ENCODE peak calls at places on chromosome 19, in four cellular contexts. O, B, V and R are unnamed samples.

GRCh38 chr19:41437944-41438574 is 1.7 kb downstream of the DMAC2 start:
- DNase-seq in O (no peak), V (no peak), B (no peak), R (no peak)

GRCh38 chr19:42427313-42427712 is at the start of gene LIPE:
- DNase-seq in V (no peak), B (no peak), O (no peak), R (no peak)

GRCh38 chr19:2084993-2085720 is 11.0 kb downstream of the MOB3A start:
- DNase-seq in V (peak; percentile 91), O (no peak), B (peak; percentile 94), R (no peak)

GRCh38 chr19:42459926-42460325 is 17.2 kb upstream of the CXCL17 start:
- DNase-seq in V (no peak), B (no peak), O (no peak), R (no peak)

GRCh38 chr19:17220207-17220758 is 5.1 kb downstream of the USE1 start:
- DNase-seq in O (peak; percentile 61), B (no peak), V (no peak), R (no peak)

GRCh38 chr19:51368366-51369282 is at the start of gene CLDND2:
- DNase-seq in O (no peak), V (no peak), B (no peak), R (no peak)

GRCh38 chr19:51702103-51702753 is 9.1 kb downstream of the SPACA6 start:
- DNase-seq in O (peak; percentile 87), V (peak; percentile 89), B (no peak), R (no peak)

GRCh38 chr19:45305421-45305820 is 17.3 kb downstream of the CKM start:
- DNase-seq in O (no peak), B (no peak), V (no peak), R (no peak)

GRCh38 chr19:30156646-30157045 is 214.6 kb downstream of the URI1 start:
- DNase-seq in B (no peak), V (no peak), O (no peak), R (no peak)

GRCh38 chr19:2225415-2226050 is 10.6 kb downstream of the PLEKHJ1 start:
- DNase-seq in O (no peak), B (no peak), V (no peak), R (no peak)

GRCh38 chr19:46487802-46488445 is 7.7 kb downstream of the PNMA8B start:
- DNase-seq in B (peak; percentile 66), O (peak; percentile 75), V (peak; percentile 78), R (no peak)

GRCh38 chr19:7742575-7742974 is 4.8 kb downstream of the CD209 start:
- DNase-seq in B (no peak), O (no peak), V (no peak), R (no peak)

DNA sequence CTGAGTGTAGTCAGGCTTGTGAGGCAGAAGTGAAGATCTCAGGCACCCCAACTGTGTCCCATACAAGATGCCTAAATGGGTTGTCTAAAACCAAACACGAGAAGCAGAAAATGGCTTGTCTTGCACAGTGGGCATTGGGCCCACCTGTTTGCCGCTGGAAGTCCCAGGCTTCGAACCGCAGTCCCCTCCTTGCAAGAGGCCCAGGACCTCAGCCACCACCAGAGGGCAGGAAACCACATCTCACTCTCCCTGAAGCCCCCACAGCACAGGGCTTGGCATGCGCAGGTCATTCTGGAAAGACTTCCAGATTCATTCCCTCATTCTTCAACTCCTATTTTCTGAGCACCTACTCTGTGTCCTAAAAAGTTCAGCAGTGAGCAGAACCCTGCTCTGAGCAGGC is 973.7 kb downstream of the UQCRFS1 start:
- DNase-seq in O (no peak), V (no peak), B (no peak), R (no peak)
- TF ChIP-seq CTCF in O (no peak), V (no peak), B (no peak), R (no peak)

GRCh38 chr19:988081-988480 is 3.9 kb downstream of the WDR18 start:
- DNase-seq in B (no peak), O (no peak), V (no peak), R (no peak)

GRCh38 chr19:988510-988909 is 4.4 kb downstream of the WDR18 start:
- DNase-seq in B (no peak), V (peak; percentile 39), O (no peak), R (no peak)

GRCh38 chr19:990119-990571 is 6.0 kb downstream of the WDR18 start:
- DNase-seq in B (no peak), V (no peak), O (no peak), R (no peak)

GRCh38 chr19:990746-991145 is 6.6 kb downstream of the WDR18 start:
- DNase-seq in V (no peak), B (no peak), O (no peak), R (no peak)

DNA sequence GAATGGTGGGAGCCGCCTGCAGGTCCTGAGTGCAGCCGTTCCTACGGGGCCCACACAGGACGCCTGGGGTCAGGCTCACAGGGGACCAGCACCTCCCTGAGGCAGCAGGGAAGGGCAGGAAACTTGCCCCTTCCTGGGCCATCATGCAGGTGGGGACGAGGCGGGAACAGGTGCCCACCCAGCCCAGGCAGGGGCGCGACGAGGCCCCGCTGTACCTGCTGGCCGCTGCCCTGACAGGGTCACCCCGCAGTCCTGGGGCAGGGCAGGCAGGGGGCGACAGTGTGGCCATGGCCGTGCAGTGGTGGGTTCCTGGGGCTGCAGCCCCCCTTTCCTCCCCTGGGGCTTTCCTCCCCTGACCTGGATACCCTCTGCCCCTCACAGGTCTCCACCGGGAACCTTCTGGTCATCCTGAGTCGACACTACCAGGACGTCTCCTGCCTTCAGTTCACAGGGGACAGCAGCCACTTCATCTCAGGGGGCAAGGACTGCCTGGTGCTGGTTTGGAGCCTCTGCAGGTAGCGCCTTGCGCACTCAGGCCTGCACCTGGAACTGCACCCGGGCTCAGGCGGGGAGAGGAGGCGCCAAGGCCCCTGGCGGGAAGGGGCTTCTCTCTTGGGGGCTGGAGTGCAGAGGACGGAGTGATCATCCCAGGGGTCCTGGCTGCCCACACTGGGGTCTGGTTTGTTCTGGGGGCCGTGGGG is 5.4 kb downstream of the WDR18 start:
- DNase-seq in B (no peak), O (no peak), V (no peak), R (no peak)
- TF ChIP-seq CTCF in B (no peak), O (no peak), V (no peak), R (peak; percentile 30)

GRCh38 chr19:49073514-49074378 is 1.2 kb upstream of the KCNA7 start:
- DNase-seq in B (no peak), V (no peak), O (no peak), R (no peak)
- TF ChIP-seq CTCF in B (no peak), V (no peak), O (peak; percentile 11), R (peak; percentile 65)

DNA sequence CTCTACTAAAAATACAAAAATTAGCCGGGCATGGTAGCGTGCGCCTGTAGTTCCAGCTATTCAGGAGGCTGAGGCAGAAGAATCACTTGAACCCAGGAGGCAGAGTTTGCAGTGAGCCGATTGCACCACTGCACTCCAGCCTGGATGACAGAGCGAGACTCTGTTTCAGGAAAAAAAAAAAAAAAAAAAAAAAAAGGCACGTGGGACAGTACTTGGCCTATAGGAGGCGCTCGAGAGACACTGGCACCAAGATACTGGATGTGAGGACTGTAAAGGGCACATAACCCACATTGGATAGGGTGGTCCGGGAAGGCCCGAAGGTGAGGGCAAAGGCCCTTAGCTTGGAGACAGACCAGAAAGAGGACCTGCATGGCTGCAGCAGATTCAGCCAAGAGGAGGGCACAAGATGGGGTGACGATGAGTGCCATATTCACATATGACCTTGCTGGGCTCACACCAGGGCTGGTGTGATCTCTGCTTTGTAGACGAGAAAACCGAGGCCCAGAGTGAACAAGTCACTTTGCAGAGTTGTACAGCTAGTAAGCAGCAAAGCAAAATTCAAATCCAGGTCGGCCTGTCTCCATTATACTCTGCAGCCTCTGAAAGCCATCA is 89.4 kb downstream of the DPF1 start:
- DNase-seq in O (no peak), V (no peak), B (no peak), R (peak; percentile 25)
- TF ChIP-seq CTCF in O (peak; percentile 77), V (peak; percentile 44), B (no peak), R (peak; percentile 89)